ENCODE peak calls at places on chromosome 5, in four cellular contexts. S is foreskin fibroblast, V is GM23248, I is aorta. L is an unnamed sample.

GRCh38 chr5:6143523-6143922 is 234.8 kb downstream of the MED10 start:
- DNase-seq in S (no peak), V (no peak), I (no peak), L (no peak)

GRCh38 chr5:113166710-113167366 is 190.2 kb downstream of the DCP2 start:
- DNase-seq in S (peak), V (peak), I (no peak), L (peak)

GRCh38 chr5:6611561-6612256 is 21.1 kb downstream of the NSUN2 start:
- DNase-seq in S (no peak), V (no peak), I (no peak), L (no peak)

GRCh38 chr5:66222455-66222854 is 78.4 kb downstream of the SREK1 start:
- DNase-seq in S (no peak), V (no peak), I (no peak), L (no peak)

GRCh38 chr5:61496406-61497307 is 164.6 kb downstream of the ZSWIM6 start:
- DNase-seq in S (peak), V (peak), I (no peak), L (no peak)

GRCh38 chr5:164235176-164235914 is 729.9 kb downstream of the MAT2B start:
- DNase-seq in S (peak), V (peak), I (no peak), L (peak)

GRCh38 chr5:33272288-33272687 is 168.5 kb upstream of the TARS1 start:
- DNase-seq in S (peak), V (peak), I (no peak), L (peak)

GRCh38 chr5:115594343-115595047 is 7.8 kb downstream of the TICAM2 start:
- DNase-seq in S (peak), V (peak), I (no peak), L (no peak)

GRCh38 chr5:9468070-9468388 is 77.8 kb downstream of the SEMA5A start:
- DNase-seq in S (peak), V (peak), I (peak), L (peak)

L was measured in epithelial cell of esophagus.